ENCODE peak calls at places on chromosomes 12 and 14, in five cellular contexts. One of them, this sample, is unnamed.

GRCh38 chr14:91038439-91038838 is 22.0 kb downstream of the RPS6KA5 start:
- DNase-seq in fibroblast of villous mesenchyme: peak; percentile 62
- DNase-seq in K562: peak; percentile 19
- DNase-seq in prostate gland: no peak
- DNase-seq in heart right ventricle: no peak
- DNase-seq in this sample: peak; percentile 51

GRCh38 chr12:67988600-67988999 is 647 bp upstream of the IFNG-AS1 start:
- DNase-seq in fibroblast of villous mesenchyme: no peak
- DNase-seq in K562: no peak
- DNase-seq in prostate gland: no peak
- DNase-seq in heart right ventricle: no peak
- DNase-seq in this sample: no peak

GRCh38 chr12:89217472-89217871 is 134.8 kb downstream of the DUSP6 start:
- DNase-seq in fibroblast of villous mesenchyme: no peak
- DNase-seq in K562: no peak
- DNase-seq in prostate gland: no peak
- DNase-seq in heart right ventricle: no peak
- DNase-seq in this sample: no peak

GRCh38 chr12:93727195-93727811 is 50.1 kb downstream of the CRADD start:
- DNase-seq in fibroblast of villous mesenchyme: peak; percentile 86
- DNase-seq in K562: no peak
- DNase-seq in prostate gland: no peak
- DNase-seq in heart right ventricle: no peak
- DNase-seq in this sample: no peak

GRCh38 chr12:108381793-108382436 is 42.8 kb upstream of the CMKLR1 start:
- DNase-seq in fibroblast of villous mesenchyme: peak; percentile 15
- DNase-seq in K562: peak; percentile 28
- DNase-seq in prostate gland: no peak
- DNase-seq in heart right ventricle: no peak
- DNase-seq in this sample: peak; percentile 17

GRCh38 chr14:100392266-100392850 is 69.2 kb downstream of the SLC25A47 start:
- DNase-seq in fibroblast of villous mesenchyme: peak; percentile 80
- DNase-seq in K562: peak; percentile 30
- DNase-seq in prostate gland: no peak
- DNase-seq in heart right ventricle: no peak
- DNase-seq in this sample: peak; percentile 33

GRCh38 chr14:53619625-53620324 is 336.9 kb downstream of the BMP4 start:
- DNase-seq in fibroblast of villous mesenchyme: peak; percentile 27
- DNase-seq in K562: no peak
- DNase-seq in prostate gland: no peak
- DNase-seq in heart right ventricle: no peak
- DNase-seq in this sample: peak; percentile 17

GRCh38 chr12:18382486-18382885 is 121.2 kb downstream of the PIK3C2G start:
- DNase-seq in fibroblast of villous mesenchyme: peak; percentile 52
- DNase-seq in K562: no peak
- DNase-seq in prostate gland: no peak
- DNase-seq in heart right ventricle: no peak
- DNase-seq in this sample: peak; percentile 84

GRCh38 chr12:53236443-53237111 is 4.6 kb upstream of the RARG start:
- DNase-seq in fibroblast of villous mesenchyme: no peak
- DNase-seq in K562: no peak
- DNase-seq in prostate gland: no peak
- DNase-seq in heart right ventricle: no peak
- DNase-seq in this sample: no peak

GRCh38 chr12:50215033-50215432 is 47.9 kb upstream of the CERS5 start:
- DNase-seq in fibroblast of villous mesenchyme: no peak
- DNase-seq in K562: no peak
- DNase-seq in prostate gland: no peak
- DNase-seq in heart right ventricle: no peak
- DNase-seq in this sample: peak; percentile 61

GRCh38 chr12:96068636-96069035 is 33.2 kb upstream of the LTA4H start:
- DNase-seq in fibroblast of villous mesenchyme: no peak
- DNase-seq in K562: no peak
- DNase-seq in prostate gland: no peak
- DNase-seq in heart right ventricle: no peak
- DNase-seq in this sample: no peak

GRCh38 chr14:61598980-61599379 is 96.3 kb upstream of the HIF1A start:
- DNase-seq in fibroblast of villous mesenchyme: peak; percentile 61
- DNase-seq in K562: no peak
- DNase-seq in prostate gland: no peak
- DNase-seq in heart right ventricle: peak; percentile 38
- DNase-seq in this sample: peak; percentile 40

GRCh38 chr12:54936736-54937135 is 47.8 kb downstream of the TESPA1 start:
- DNase-seq in fibroblast of villous mesenchyme: no peak
- DNase-seq in K562: no peak
- DNase-seq in prostate gland: no peak
- DNase-seq in heart right ventricle: no peak
- DNase-seq in this sample: no peak

DNA sequence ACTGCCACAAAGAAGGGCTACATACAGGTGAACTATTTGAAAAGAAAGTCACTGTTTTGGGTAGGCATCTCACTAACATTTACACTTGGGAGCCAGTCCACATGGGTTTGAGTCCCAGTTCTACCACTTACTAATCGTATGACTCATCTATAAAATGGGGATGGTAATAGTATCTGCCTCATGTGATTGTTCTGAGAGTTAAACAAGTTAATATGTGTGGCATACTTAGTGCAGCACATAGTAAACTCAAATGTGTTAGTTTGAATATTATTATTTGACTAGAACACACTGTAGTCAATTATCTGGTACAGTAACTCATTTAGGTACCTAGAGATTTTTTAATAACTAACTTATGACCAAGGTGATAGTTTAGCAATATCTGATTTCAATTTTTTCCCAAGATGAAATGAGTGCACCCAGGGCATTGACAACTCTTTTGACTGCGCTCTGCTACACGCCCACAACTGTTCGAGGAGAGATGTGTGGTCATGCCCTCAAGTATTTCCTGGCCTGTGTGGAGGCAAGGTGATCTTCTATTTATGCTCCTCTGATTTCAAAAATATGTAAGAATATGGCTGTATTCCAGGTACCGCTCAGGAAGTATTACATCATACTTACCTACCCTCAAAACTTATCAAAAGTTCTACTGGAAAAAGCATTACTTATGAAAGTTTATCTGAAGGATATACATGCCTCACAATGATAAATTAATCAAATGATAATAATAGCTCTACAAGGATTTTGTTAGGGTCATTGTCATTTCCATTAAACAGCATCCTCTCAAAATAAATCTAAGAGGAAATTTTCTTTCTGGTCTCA is 210.7 kb upstream of the EGLN3 start:
- DNase-seq in fibroblast of villous mesenchyme: no peak
- DNase-seq in K562: no peak
- DNase-seq in prostate gland: no peak
- DNase-seq in heart right ventricle: no peak
- DNase-seq in this sample: no peak
- H3K4me3 ChIP-seq in fibroblast of villous mesenchyme: no peak overlapping the region
- H3K4me3 ChIP-seq in K562: no peak overlapping the region
- H3K4me3 ChIP-seq in prostate gland: no peak overlapping the region
- H3K4me3 ChIP-seq in heart right ventricle: no peak overlapping the region
- H3K4me3 ChIP-seq in this sample: no peak overlapping the region

DNA sequence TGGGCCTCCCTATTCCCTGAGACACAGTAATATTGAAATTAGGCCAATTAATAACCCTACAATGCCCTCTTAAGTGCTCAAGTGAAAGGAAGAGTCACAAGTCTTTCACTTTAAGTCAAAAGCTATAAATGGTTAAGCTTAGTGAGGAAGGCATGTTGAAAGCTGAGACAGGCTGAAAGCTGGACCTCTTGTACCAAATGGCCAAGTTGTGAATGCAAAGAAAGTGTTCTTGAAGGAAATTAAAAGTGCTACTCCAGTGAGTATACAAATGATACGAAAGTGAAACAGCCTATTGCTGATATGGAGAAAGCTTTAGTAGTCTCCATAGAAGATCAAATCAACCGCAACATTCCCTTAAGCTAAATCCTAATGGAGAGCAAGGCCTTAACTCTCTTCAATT is 140.8 kb downstream of the PTCSC3 start:
- DNase-seq in fibroblast of villous mesenchyme: no peak
- DNase-seq in K562: no peak
- DNase-seq in prostate gland: no peak
- DNase-seq in heart right ventricle: no peak
- DNase-seq in this sample: no peak
- TF ChIP-seq CTCF in fibroblast of villous mesenchyme: no peak
- TF ChIP-seq CTCF in K562: no peak
- TF ChIP-seq CTCF in prostate gland: no peak
- TF ChIP-seq CTCF in heart right ventricle: no peak
- TF ChIP-seq CTCF in this sample: no peak

GRCh38 chr14:64187331-64187730 is 106.8 kb downstream of the ESR2 start:
- DNase-seq in fibroblast of villous mesenchyme: peak; percentile 41
- DNase-seq in K562: no peak
- DNase-seq in prostate gland: no peak
- DNase-seq in heart right ventricle: no peak
- DNase-seq in this sample: no peak

GRCh38 chr14:64185184-64185583 is 109.0 kb downstream of the ESR2 start:
- DNase-seq in fibroblast of villous mesenchyme: no peak
- DNase-seq in K562: no peak
- DNase-seq in prostate gland: no peak
- DNase-seq in heart right ventricle: no peak
- DNase-seq in this sample: no peak

GRCh38 chr14:64190974-64191502 is 103.1 kb downstream of the ESR2 start:
- DNase-seq in fibroblast of villous mesenchyme: no peak
- DNase-seq in K562: no peak
- DNase-seq in prostate gland: no peak
- DNase-seq in heart right ventricle: no peak
- DNase-seq in this sample: no peak

GRCh38 chr14:64184103-64184729 is 110.0 kb downstream of the ESR2 start:
- DNase-seq in fibroblast of villous mesenchyme: no peak
- DNase-seq in K562: no peak
- DNase-seq in prostate gland: no peak
- DNase-seq in heart right ventricle: no peak
- DNase-seq in this sample: no peak

GRCh38 chr14:64186231-64187129 is 107.7 kb downstream of the ESR2 start:
- DNase-seq in fibroblast of villous mesenchyme: no peak
- DNase-seq in K562: no peak
- DNase-seq in prostate gland: no peak
- DNase-seq in heart right ventricle: no peak
- DNase-seq in this sample: no peak
- H3K4me3 ChIP-seq in fibroblast of villous mesenchyme: no peak overlapping the region
- H3K4me3 ChIP-seq in K562: no peak overlapping the region
- H3K4me3 ChIP-seq in prostate gland: no peak overlapping the region
- H3K4me3 ChIP-seq in heart right ventricle: no peak overlapping the region
- H3K4me3 ChIP-seq in this sample: no peak overlapping the region

DNA sequence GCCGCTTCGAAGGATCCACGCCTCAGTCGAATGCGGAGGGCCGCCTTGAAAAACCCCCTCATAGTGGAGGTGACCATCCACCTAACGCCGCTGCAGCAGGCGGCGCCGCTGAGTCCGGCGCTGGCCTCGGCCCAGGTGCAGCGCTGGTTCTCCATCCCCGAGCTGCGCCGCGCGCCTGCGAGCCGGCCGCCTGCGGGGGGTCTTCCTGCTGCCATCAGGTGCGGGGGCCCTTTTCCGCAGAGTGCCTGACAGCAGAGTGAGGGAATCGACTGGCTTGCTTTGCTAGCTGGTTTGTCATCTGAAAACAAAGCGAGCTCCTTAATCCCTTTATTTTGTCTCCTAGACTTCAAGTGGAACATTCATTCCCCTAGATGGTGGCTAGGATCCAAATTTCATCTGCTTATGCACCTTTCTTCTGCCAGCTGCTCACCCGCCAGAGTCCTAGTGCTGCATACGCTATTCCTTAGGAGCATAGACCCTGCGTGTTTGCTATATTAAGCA is 10.4 kb upstream of the DNAL1 start:
- DNase-seq in fibroblast of villous mesenchyme: no peak
- DNase-seq in K562: no peak
- DNase-seq in prostate gland: peak; percentile 11
- DNase-seq in heart right ventricle: peak; percentile 22
- DNase-seq in this sample: peak; percentile 18
- TF ChIP-seq CTCF in fibroblast of villous mesenchyme: peak; percentile 23
- TF ChIP-seq CTCF in K562: no peak
- TF ChIP-seq CTCF in prostate gland: no peak
- TF ChIP-seq CTCF in heart right ventricle: peak; percentile 23
- TF ChIP-seq CTCF in this sample: peak; percentile 22

GRCh38 chr12:120981407-120981921 is 3.1 kb downstream of the HNF1A start:
- DNase-seq in fibroblast of villous mesenchyme: no peak
- DNase-seq in K562: no peak
- DNase-seq in prostate gland: no peak
- DNase-seq in heart right ventricle: no peak
- DNase-seq in this sample: no peak

GRCh38 chr12:120979220-120979861 is 998 bp downstream of the HNF1A start:
- DNase-seq in fibroblast of villous mesenchyme: no peak
- DNase-seq in K562: no peak
- DNase-seq in prostate gland: no peak
- DNase-seq in heart right ventricle: no peak
- DNase-seq in this sample: no peak

GRCh38 chr12:120980800-120981368 is 2.5 kb downstream of the HNF1A start:
- DNase-seq in fibroblast of villous mesenchyme: no peak
- DNase-seq in K562: no peak
- DNase-seq in prostate gland: no peak
- DNase-seq in heart right ventricle: no peak
- DNase-seq in this sample: no peak

GRCh38 chr12:120978296-120979219 is at the start of gene HNF1A:
- DNase-seq in fibroblast of villous mesenchyme: no peak
- DNase-seq in K562: no peak
- DNase-seq in prostate gland: no peak
- DNase-seq in heart right ventricle: no peak
- DNase-seq in this sample: no peak

GRCh38 chr12:120979862-120980696 is 1.7 kb downstream of the HNF1A start:
- DNase-seq in fibroblast of villous mesenchyme: no peak
- DNase-seq in K562: no peak
- DNase-seq in prostate gland: no peak
- DNase-seq in heart right ventricle: no peak
- DNase-seq in this sample: no peak
- H3K4me3 ChIP-seq in fibroblast of villous mesenchyme: no peak overlapping the region
- H3K4me3 ChIP-seq in K562: no peak overlapping the region
- H3K4me3 ChIP-seq in prostate gland: no peak overlapping the region
- H3K4me3 ChIP-seq in heart right ventricle: no peak overlapping the region
- H3K4me3 ChIP-seq in this sample: no peak overlapping the region

GRCh38 chr12:45122776-45123380 is 72.0 kb upstream of the DBX2 start:
- DNase-seq in fibroblast of villous mesenchyme: peak; percentile 32
- DNase-seq in K562: peak; percentile 30
- DNase-seq in prostate gland: no peak
- DNase-seq in heart right ventricle: no peak
- DNase-seq in this sample: peak; percentile 46
- TF ChIP-seq CTCF in fibroblast of villous mesenchyme: peak; percentile 45
- TF ChIP-seq CTCF in K562: peak; percentile 44
- TF ChIP-seq CTCF in prostate gland: no peak
- TF ChIP-seq CTCF in heart right ventricle: peak; percentile 43
- TF ChIP-seq CTCF in this sample: peak; percentile 48

GRCh38 chr14:70644016-70644415 is 2.3 kb downstream of the TTC9 start:
- DNase-seq in fibroblast of villous mesenchyme: no peak
- DNase-seq in K562: no peak
- DNase-seq in prostate gland: no peak
- DNase-seq in heart right ventricle: no peak
- DNase-seq in this sample: no peak
- H3K4me3 ChIP-seq in fibroblast of villous mesenchyme: no peak overlapping the region
- H3K4me3 ChIP-seq in K562: no peak overlapping the region
- H3K4me3 ChIP-seq in prostate gland: no peak overlapping the region
- H3K4me3 ChIP-seq in heart right ventricle: no peak overlapping the region
- H3K4me3 ChIP-seq in this sample: no peak overlapping the region

DNA sequence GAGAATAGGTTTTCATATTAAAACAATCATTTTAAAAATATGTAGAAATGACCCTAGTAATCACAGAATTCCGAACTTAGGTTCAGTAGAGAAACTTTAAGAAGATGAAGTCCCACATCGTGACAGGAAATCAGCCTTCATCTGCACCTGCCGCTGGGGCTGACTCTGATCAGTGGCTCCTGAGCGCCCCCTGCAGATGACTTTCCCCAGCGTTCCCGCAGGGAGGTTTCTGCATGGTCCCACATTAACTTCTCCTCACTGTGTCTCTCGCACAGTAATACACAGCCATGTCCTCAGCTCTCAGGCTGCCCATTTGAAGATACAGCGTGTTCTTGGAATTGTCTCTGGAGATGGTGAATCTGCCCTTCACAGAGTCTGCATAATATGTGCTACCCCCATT is 1131.1 kb downstream of the TMEM121 start:
- DNase-seq in fibroblast of villous mesenchyme: no peak
- DNase-seq in K562: no peak
- DNase-seq in prostate gland: no peak
- DNase-seq in heart right ventricle: no peak
- DNase-seq in this sample: no peak
- TF ChIP-seq CTCF in fibroblast of villous mesenchyme: no peak
- TF ChIP-seq CTCF in K562: no peak
- TF ChIP-seq CTCF in prostate gland: no peak
- TF ChIP-seq CTCF in heart right ventricle: no peak
- TF ChIP-seq CTCF in this sample: no peak